ENCODE peak calls at places on chromosomes 11 and 22, in nine cellular contexts. X is activated naive CD4-positive, alpha-beta T cell; D is HFFc6; Z is activated gamma-delta T cell treated with Interleukin-2 at 50 U/mL for 16 hours; P is CD8-positive, alpha-beta memory T cell; Y is A172; F is substantia nigra; V is GM04503; N is effector memory CD4-positive, alpha-beta T cell. O is an unnamed sample.

GRCh38 chr22:46580940-46581579 is 39.1 kb upstream of the GRAMD4 start:
- DNase-seq in X (no peak), D (no peak), Z (no peak), P (no peak), Y (no peak), F (no peak), V (no peak), N (no peak), O (no peak)

GRCh38 chr11:14107071-14107470 is 144.5 kb downstream of the SPON1 start:
- DNase-seq in X (no peak), D (no peak), Z (no peak), P (no peak), Y (no peak), F (no peak), V (no peak), N (no peak), O (no peak)

GRCh38 chr11:47991266-47991830 is 11.0 kb downstream of the PTPRJ start:
- DNase-seq in X (no peak), D (no peak), Z (peak), P (no peak), Y (peak), F (no peak), V (no peak), N (no peak), O (no peak)

GRCh38 chr11:119795231-119795630 is 66.2 kb upstream of the NECTIN1 start:
- DNase-seq in X (no peak), D (peak), Z (no peak), P (no peak), Y (peak), F (no peak), V (no peak), N (no peak), O (no peak)

GRCh38 chr22:31752096-31752847 is 1.5 kb upstream of the DEPDC5 start:
- DNase-seq in X (no peak), D (no peak), Z (no peak), P (no peak), Y (no peak), F (no peak), V (no peak), N (no peak), O (no peak)

GRCh38 chr11:112289588-112290461 is 29.2 kb upstream of the PLET1 start:
- DNase-seq in X (peak), D (peak), Z (peak), P (peak), Y (peak), F (peak), V (no peak), N (peak), O (peak)

GRCh38 chr11:13114566-13115465 is 105.7 kb downstream of the RASSF10 start:
- DNase-seq in X (no peak), D (no peak), Z (no peak), P (no peak), Y (no peak), F (peak), V (no peak), N (no peak), O (no peak)

GRCh38 chr11:40170076-40170475 is 1289.4 kb downstream of the LRRC4C start:
- DNase-seq in X (no peak), D (no peak), Z (no peak), P (no peak), Y (no peak), F (no peak), V (no peak), N (no peak), O (no peak)

GRCh38 chr11:61158691-61159381 is 2.4 kb downstream of the VPS37C start:
- DNase-seq in X (no peak), D (peak), Z (no peak), P (no peak), Y (peak), F (no peak), V (peak), N (no peak), O (no peak)

GRCh38 chr22:29032014-29032475 is 29.6 kb downstream of the C22orf31 start:
- DNase-seq in X (no peak), D (no peak), Z (no peak), P (no peak), Y (no peak), F (no peak), V (no peak), N (no peak), O (no peak)

GRCh38 chr11:7167976-7168740 is 79.4 kb downstream of the RBMXL2 start:
- DNase-seq in X (no peak), D (no peak), Z (no peak), P (no peak), Y (no peak), F (no peak), V (no peak), N (no peak), O (no peak)

GRCh38 chr22:24592144-24592845 is 578 bp downstream of the LRRC75B start:
- DNase-seq in X (no peak), D (no peak), Z (no peak), P (no peak), Y (no peak), F (no peak), V (no peak), N (no peak), O (peak)

GRCh38 chr11:7630002-7630401 is 43.3 kb downstream of the CYB5R2 start:
- DNase-seq in X (no peak), D (no peak), Z (no peak), P (no peak), Y (no peak), F (peak), V (no peak), N (no peak), O (no peak)

GRCh38 chr11:12123799-12124198 is 13.4 kb downstream of the MICAL2 start:
- DNase-seq in X (no peak), D (no peak), Z (no peak), P (no peak), Y (no peak), F (no peak), V (no peak), N (no peak), O (no peak)

GRCh38 chr11:88301478-88302140 is 35.9 kb downstream of the CTSC start:
- DNase-seq in X (no peak), D (peak), Z (no peak), P (peak), Y (no peak), F (no peak), V (no peak), N (no peak), O (no peak)

GRCh38 chr11:45180158-45180887 is 33.9 kb downstream of the PRDM11 start:
- DNase-seq in X (no peak), D (peak), Z (no peak), P (no peak), Y (peak), F (peak), V (no peak), N (no peak), O (peak)